ENCODE peak calls at places on chromosomes 16 and 17, in eight cellular contexts. H is A549, G is IMR-90, U is SK-N-SH, V is fibroblast of lung, N is PC-9, K is DND-41, L is HCT116. W is an unnamed sample.

GRCh38 chr16:72109966-72110530 is 16.4 kb downstream of the DHX38 start:
- DNase-seq in K (no peak), U (no peak), L (no peak), V (no peak), N (no peak), H (no peak), G (no peak), W (peak; percentile 27)

GRCh38 chr16:24853830-24854229 is 8.1 kb downstream of the SLC5A11 start:
- DNase-seq in K (no peak), U (peak; percentile 75), V (peak; percentile 49), L (no peak), G (peak; percentile 66), N (no peak), H (peak; percentile 68), W (peak; percentile 90)

GRCh38 chr17:39939588-39940419 is 12.3 kb downstream of the LRRC3C start:
- DNase-seq in K (peak; percentile 32), L (no peak), N (no peak), G (peak; percentile 98), U (peak; percentile 84), V (peak; percentile 95), H (peak; percentile 66), W (peak; percentile 98)

GRCh38 chr17:29089601-29090044 is 46.7 kb downstream of the PIPOX start:
- DNase-seq in N (no peak), K (no peak), H (no peak), U (no peak), G (no peak), L (no peak), V (no peak), W (no peak)

GRCh38 chr16:86579268-86580062 is 1.1 kb downstream of the FOXL1 start:
- DNase-seq in G (no peak), L (no peak), N (no peak), H (no peak), K (no peak), U (no peak), V (peak; percentile 50), W (peak; percentile 68)

GRCh38 chr17:51840688-51841087 is 317.8 kb downstream of the CA10 start:
- DNase-seq in N (no peak), H (no peak), G (no peak), K (no peak), L (no peak), V (no peak), U (no peak), W (no peak)

GRCh38 chr17:2551928-2552327 is 40.2 kb upstream of the METTL16 start:
- DNase-seq in V (no peak), N (no peak), L (no peak), K (no peak), G (no peak), U (no peak), H (no peak), W (peak; percentile 73)

GRCh38 chr16:56869513-56870270 is 4.7 kb downstream of the SLC12A3 start:
- DNase-seq in U (no peak), V (no peak), K (peak; percentile 39), G (no peak), L (peak; percentile 34), N (peak; percentile 42), H (peak; percentile 66), W (no peak)

GRCh38 chr16:69798466-69798865 is 36.3 kb downstream of the WWP2 start:
- DNase-seq in K (no peak), N (no peak), V (peak; percentile 7), H (no peak), U (no peak), L (no peak), G (peak; percentile 6), W (peak; percentile 65)

GRCh38 chr16:56580391-56581048 is 8.8 kb upstream of the MT3 start:
- DNase-seq in V (no peak), G (no peak), L (no peak), H (no peak), N (no peak), K (no peak), U (no peak), W (no peak)

GRCh38 chr17:40910441-40910841 is 25.4 kb upstream of the KRT20 start:
- DNase-seq in G (peak; percentile 55), V (peak; percentile 86), U (no peak), N (no peak), H (no peak), L (no peak), K (no peak), W (peak; percentile 81)

GRCh38 chr16:82684246-82684645 is 57.5 kb downstream of the CDH13 start:
- DNase-seq in G (peak; percentile 25), K (no peak), N (no peak), U (no peak), L (no peak), V (peak; percentile 73), H (no peak), W (no peak)

GRCh38 chr17:75109047-75109406 is 742 bp upstream of the ARMC7 start:
- DNase-seq in L (no peak), H (no peak), K (no peak), V (no peak), N (no peak), U (peak; percentile 67), G (no peak), W (peak; percentile 79)

GRCh38 chr17:29613371-29613837 is 9.3 kb downstream of the CORO6 start:
- DNase-seq in N (no peak), K (no peak), H (no peak), L (no peak), V (peak; percentile 75), U (peak; percentile 35), G (peak; percentile 59), W (peak; percentile 99)

GRCh38 chr17:66707051-66707450 is 127.9 kb upstream of the CACNG5 start:
- DNase-seq in U (no peak), V (no peak), G (no peak), N (no peak), L (no peak), H (no peak), K (no peak), W (no peak)

GRCh38 chr16:31016018-31016417 is 5.6 kb upstream of the STX1B start:
- DNase-seq in K (no peak), H (no peak), U (peak; percentile 46), V (no peak), L (no peak), N (no peak), G (no peak), W (no peak)
- H3K27ac ChIP-seq in K (no peak overlapping the region), H (peak overlapping the region; percentile 9), U (no peak overlapping the region), V (no peak overlapping the region), L (no peak overlapping the region), N (no peak overlapping the region), G (no peak overlapping the region), W (no peak overlapping the region)

GRCh38 chr16:4566144-4566543 is 10.0 kb downstream of the C16orf96 start:
- DNase-seq in H (no peak), V (no peak), K (no peak), G (no peak), N (no peak), U (no peak), L (no peak), W (peak; percentile 15)

GRCh38 chr16:4558026-4558425 is 1.9 kb downstream of the C16orf96 start:
- DNase-seq in N (no peak), H (no peak), L (no peak), V (no peak), G (no peak), U (no peak), K (no peak), W (no peak)

GRCh38 chr16:4556580-4556979 is 440 bp downstream of the C16orf96 start:
- DNase-seq in N (peak; percentile 60), L (no peak), U (no peak), V (no peak), G (no peak), H (no peak), K (no peak), W (peak; percentile 8)

GRCh38 chr16:4564661-4565267 is 8.6 kb downstream of the C16orf96 start:
- DNase-seq in G (no peak), L (no peak), V (no peak), U (no peak), K (no peak), H (no peak), N (no peak), W (peak; percentile 25)

GRCh38 chr16:4561565-4561964 is 5.4 kb downstream of the C16orf96 start:
- DNase-seq in V (no peak), N (no peak), K (no peak), L (no peak), G (no peak), H (no peak), U (no peak), W (no peak)
- TF ChIP-seq CTCF in V (no peak), N (no peak), K (no peak), L (no peak), G (no peak), H (no peak), U (no peak), W (no peak)

DNA sequence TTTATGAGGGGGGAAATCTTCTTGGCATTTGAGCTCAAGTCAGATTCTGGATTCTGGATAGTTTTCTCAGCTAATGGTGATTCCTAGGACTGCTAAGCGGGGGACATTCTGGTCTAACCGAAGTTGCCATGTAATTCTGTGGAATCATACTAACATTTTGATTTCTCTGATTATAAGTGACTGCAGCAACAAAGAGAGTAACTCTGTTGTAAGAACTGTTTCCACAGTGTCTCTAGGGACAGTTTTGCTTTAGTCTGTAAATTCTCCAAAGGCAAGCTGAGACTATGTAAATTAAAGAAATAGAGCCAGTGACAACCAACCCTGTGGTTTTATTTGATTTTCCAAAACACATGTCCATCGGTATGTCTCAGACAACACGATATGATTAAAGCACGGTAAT is 286.2 kb downstream of the IRX3 start:
- DNase-seq in U (no peak), H (no peak), N (no peak), V (no peak), L (no peak), K (no peak), G (no peak), W (no peak)
- H3K4me2 ChIP-seq in U (no peak overlapping the region), H (no peak overlapping the region), N (no peak overlapping the region), V (no peak overlapping the region), L (no peak overlapping the region), K (no peak overlapping the region), G (no peak overlapping the region), W (peak overlapping the region; percentile 32)

DNA sequence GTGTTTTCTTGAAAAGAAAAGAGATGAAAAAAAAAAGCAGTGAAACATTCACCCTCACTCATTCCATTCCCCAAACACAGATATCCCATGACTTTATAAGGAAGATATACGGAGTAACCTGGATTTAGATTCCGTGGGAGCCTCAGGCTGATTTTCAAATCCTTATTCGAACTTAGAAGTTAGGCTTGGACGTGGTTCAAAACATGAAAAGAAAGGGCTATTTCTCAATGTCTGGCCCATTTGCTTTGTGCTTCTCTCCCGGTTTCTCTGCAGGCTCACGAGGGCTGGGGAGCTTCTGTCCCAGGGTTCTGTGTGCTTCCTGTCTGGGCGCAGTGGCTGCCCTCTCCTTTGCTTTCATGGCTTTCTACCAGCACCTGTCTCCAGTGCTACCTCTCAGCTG is 33.9 kb downstream of the CUEDC1 start:
- DNase-seq in K (no peak), L (no peak), N (no peak), U (no peak), H (no peak), G (peak; percentile 59), V (peak; percentile 60), W (peak; percentile 49)
- H3K27ac ChIP-seq in K (no peak overlapping the region), L (no peak overlapping the region), N (no peak overlapping the region), U (no peak overlapping the region), H (peak overlapping the region; percentile 56), G (peak overlapping the region; percentile 82), V (no peak overlapping the region), W (peak overlapping the region; percentile 19)

GRCh38 chr17:44097110-44097810 is 26.2 kb downstream of the HDAC5 start:
- DNase-seq in G (peak; percentile 81), U (no peak), K (no peak), V (peak; percentile 60), L (no peak), N (peak; percentile 75), H (no peak), W (peak; percentile 46)
- TF ChIP-seq CTCF in G (no peak), U (no peak), K (no peak), V (no peak), L (no peak), N (no peak), H (no peak), W (no peak)

W was measured in osteoblast.